ENCODE peak calls at places on chromosomes 2 and 18, in four cellular contexts. M is aorta, Q is mesendoderm, S is caudate nucleus. X is an unnamed sample.

GRCh38 chr2:69725706-69726360 is 16.1 kb upstream of the ANXA4 start:
- DNase-seq in Q (no peak), S (no peak), M (no peak), X (no peak)

GRCh38 chr2:3449106-3449505 is 69.6 kb downstream of the TRAPPC12 start:
- DNase-seq in M (no peak), S (no peak), Q (no peak), X (no peak)

GRCh38 chr2:54470241-54470938 is 14.3 kb downstream of the SPTBN1 start:
- DNase-seq in S (no peak), Q (no peak), M (no peak), X (no peak)

GRCh38 chr2:241902357-241902991 is 32.9 kb downstream of the RTP5 start:
- DNase-seq in Q (no peak), S (no peak), M (no peak), X (no peak)

GRCh38 chr2:45612741-45613140 is 1.7 kb upstream of the SRBD1 start:
- DNase-seq in M (no peak), S (no peak), Q (no peak), X (no peak)

GRCh38 chr2:61885896-61886603 is 2.4 kb downstream of the CCT4 start:
- DNase-seq in M (no peak), Q (no peak), S (no peak), X (no peak)

GRCh38 chr18:48957136-48957535 is 6.4 kb upstream of the SMAD7 start:
- DNase-seq in M (no peak), S (no peak), Q (no peak), X (no peak)

GRCh38 chr2:240298803-240299709 is 136.4 kb upstream of the GPC1 start:
- DNase-seq in M (no peak), Q (no peak), S (no peak), X (no peak)

GRCh38 chr2:145040433-145040832 is 520.5 kb upstream of the ZEB2 start:
- DNase-seq in M (no peak), Q (no peak), S (no peak), X (no peak)

GRCh38 chr2:100365434-100365833 is 43.1 kb upstream of the LONRF2 start:
- DNase-seq in M (no peak), Q (no peak), S (no peak), X (no peak)

GRCh38 chr2:190579945-190580866 is 45.7 kb upstream of the NEMP2 start:
- DNase-seq in Q (no peak), S (no peak), M (no peak), X (no peak)

GRCh38 chr18:10044054-10044453 is 130.2 kb downstream of the VAPA start:
- DNase-seq in Q (no peak), S (no peak), M (no peak), X (no peak)

GRCh38 chr2:188524519-188525113 is 232.9 kb downstream of the GULP1 start:
- DNase-seq in M (no peak), S (no peak), Q (peak; percentile 43), X (no peak)

GRCh38 chr2:174667461-174667860 is 69.9 kb upstream of the WIPF1 start:
- DNase-seq in Q (peak; percentile 78), S (no peak), M (peak; percentile 54), X (no peak)

GRCh38 chr18:48933578-48934399 is 17.0 kb downstream of the SMAD7 start:
- DNase-seq in M (no peak), S (no peak), Q (no peak), X (no peak)

GRCh38 chr18:37305084-37305483 is 260.5 kb downstream of the CELF4 start:
- DNase-seq in S (no peak), M (no peak), Q (no peak), X (no peak)

GRCh38 chr2:232772540-232772939 is 3.8 kb downstream of the KCNJ13 start:
- DNase-seq in Q (peak; percentile 4), M (no peak), S (no peak), X (no peak)

GRCh38 chr18:64720781-64721464 is 572.0 kb upstream of the LINC00305 start:
- DNase-seq in S (no peak), Q (peak; percentile 1), M (no peak), X (no peak)

GRCh38 chr2:240390091-240391073 is 45.1 kb upstream of the GPC1 start:
- DNase-seq in S (no peak), M (peak; percentile 33), Q (no peak), X (no peak)

GRCh38 chr2:218732052-218732760 is 21.6 kb downstream of the TTLL4 start:
- DNase-seq in S (no peak), M (no peak), Q (no peak), X (no peak)

GRCh38 chr2:18900691-18901113 is 311.3 kb upstream of the NT5C1B start:
- DNase-seq in Q (no peak), S (no peak), M (peak; percentile 48), X (peak; percentile 74)

GRCh38 chr18:78073275-78073674 is 823.6 kb downstream of the GALR1 start:
- DNase-seq in Q (peak; percentile 13), M (no peak), S (no peak), X (no peak)

GRCh38 chr2:71550801-71551630 is 97.7 kb downstream of the DYSF start:
- DNase-seq in Q (no peak), S (no peak), M (peak; percentile 38), X (no peak)

GRCh38 chr2:135960150-135960549 is 25.3 kb downstream of the DARS1 start:
- DNase-seq in Q (no peak), S (no peak), M (no peak), X (no peak)

GRCh38 chr18:37019157-37019571 is 190.2 kb downstream of the KIAA1328 start:
- DNase-seq in M (no peak), S (no peak), Q (peak; percentile 84), X (no peak)

GRCh38 chr2:9263388-9263787 is 56.8 kb downstream of the ASAP2 start:
- DNase-seq in S (no peak), M (no peak), Q (no peak), X (no peak)
- H3K27ac ChIP-seq in S (peak overlapping the region; percentile 89), M (peak overlapping the region; percentile 46), Q (no peak overlapping the region), X (peak overlapping the region; percentile 81)

GRCh38 chr18:75211002-75211621 is 515 bp downstream of the TSHZ1 start:
- DNase-seq in S (no peak), Q (peak; percentile 33), M (no peak), X (no peak)
- H3K27ac ChIP-seq in S (peak overlapping the region; percentile 90), Q (no peak overlapping the region), M (peak overlapping the region; percentile 37), X (peak overlapping the region; percentile 97)

DNA sequence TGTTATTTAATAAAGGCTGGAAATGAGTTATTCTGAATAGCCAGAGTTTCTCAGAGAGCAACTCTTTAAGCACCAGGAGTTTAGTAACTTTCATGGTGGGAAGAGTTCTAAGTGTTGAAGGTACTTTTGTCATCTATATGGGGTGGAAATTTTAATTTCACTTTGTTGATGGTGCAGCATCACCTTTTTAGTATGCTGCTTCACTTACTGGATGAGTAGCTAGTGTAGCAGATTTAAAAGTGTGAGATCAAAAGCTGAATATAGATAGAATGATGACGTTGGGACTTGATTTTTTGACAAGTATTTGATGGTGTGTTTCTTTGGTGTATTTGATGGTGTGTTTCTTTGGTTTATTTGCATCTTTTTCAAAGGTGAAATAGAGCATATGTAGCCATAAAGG is 47.3 kb downstream of the MAP4K4 start:
- DNase-seq in M (no peak), S (no peak), Q (no peak), X (no peak)
- H3K27ac ChIP-seq in M (no peak overlapping the region), S (peak overlapping the region; percentile 91), Q (no peak overlapping the region), X (no peak overlapping the region)

DNA sequence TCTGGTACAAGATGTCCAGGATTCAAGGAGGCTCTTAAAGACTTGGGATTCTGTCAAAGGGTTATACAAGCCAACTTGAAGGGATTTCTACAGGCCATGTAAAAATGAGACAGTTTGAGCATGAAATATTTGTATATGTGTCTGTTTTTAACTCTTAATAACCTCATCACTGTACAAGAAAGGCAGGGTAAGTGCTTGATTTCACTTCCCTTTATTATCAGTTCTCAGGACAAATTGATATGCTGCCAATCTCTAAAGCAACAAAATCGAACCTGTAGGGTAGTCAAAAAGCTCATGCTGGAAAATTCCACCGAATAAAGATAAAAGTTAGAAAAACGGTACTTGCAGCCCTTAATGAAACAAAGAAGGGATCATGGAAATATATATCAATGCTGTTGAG is 14.1 kb downstream of the COPS8 start:
- DNase-seq in S (no peak), M (no peak), Q (no peak), X (no peak)
- H3K27ac ChIP-seq in S (no peak overlapping the region), M (no peak overlapping the region), Q (no peak overlapping the region), X (no peak overlapping the region)

GRCh38 chr2:42860518-42861094 is 68.2 kb upstream of the HAAO start:
- DNase-seq in S (no peak), Q (no peak), M (no peak), X (no peak)
- H3K27ac ChIP-seq in S (no peak overlapping the region), Q (no peak overlapping the region), M (no peak overlapping the region), X (peak overlapping the region; percentile 55)

GRCh38 chr2:223979730-223980396 is 22.6 kb downstream of the MRPL44 start:
- DNase-seq in M (no peak), Q (no peak), S (no peak), X (no peak)
- H3K27ac ChIP-seq in M (no peak overlapping the region), Q (no peak overlapping the region), S (no peak overlapping the region), X (no peak overlapping the region)

GRCh38 chr18:3062798-3063563 is 50.0 kb upstream of the LPIN2 start:
- DNase-seq in Q (peak; percentile 68), S (peak; percentile 23), M (peak; percentile 77), X (peak; percentile 79)
- H3K27ac ChIP-seq in Q (no peak overlapping the region), S (no peak overlapping the region), M (no peak overlapping the region), X (no peak overlapping the region)

GRCh38 chr2:11938196-11938595 is 191.8 kb downstream of the LPIN1 start:
- DNase-seq in S (no peak), Q (no peak), M (no peak), X (no peak)
- H3K27ac ChIP-seq in S (no peak overlapping the region), Q (no peak overlapping the region), M (no peak overlapping the region), X (no peak overlapping the region)

GRCh38 chr2:230129343-230129742 is 60.6 kb upstream of the SLC16A14 start:
- DNase-seq in S (no peak), Q (no peak), M (no peak), X (no peak)
- H3K27ac ChIP-seq in S (no peak overlapping the region), Q (no peak overlapping the region), M (no peak overlapping the region), X (no peak overlapping the region)

X was measured in tibial artery.